ENCODE peak calls at places on chromosome X, in ten cellular contexts. S, L, E, C, F, R, V, H, A and I are unnamed samples.

GRCh38 chrX:11750051-11750450 is 8.0 kb upstream of the MSL3 start:
- DNase-seq in S (no peak), L (no peak), E (no peak), C (no peak), F (no peak), R (no peak), V (no peak), H (no peak), A (no peak), I (no peak)

GRCh38 chrX:109614951-109615350 is 10.0 kb downstream of the KCNE5 start:
- DNase-seq in S (no peak), L (no peak), E (no peak), C (no peak), F (no peak), R (no peak), V (no peak), H (no peak), A (no peak), I (no peak)

GRCh38 chrX:49960061-49960460 is 37.7 kb downstream of the CLCN5 start:
- DNase-seq in S (no peak), L (no peak), E (no peak), C (no peak), F (no peak), R (no peak), V (no peak), H (no peak), A (no peak), I (no peak)

GRCh38 chrX:110066488-110067225 is 63.7 kb downstream of the TMEM164 start:
- DNase-seq in S (no peak), L (no peak), E (no peak), C (no peak), F (no peak), R (no peak), V (no peak), H (no peak), A (no peak), I (no peak)

GRCh38 chrX:44529315-44529714 is 13.3 kb downstream of the FUNDC1 start:
- DNase-seq in S (no peak), L (no peak), E (no peak), C (no peak), F (no peak), R (no peak), V (no peak), H (no peak), A (no peak), I (no peak)

GRCh38 chrX:40177942-40178715 is 80.4 kb upstream of the BCOR start:
- DNase-seq in S (no peak), L (no peak), E (peak), C (no peak), F (no peak), R (no peak), V (no peak), H (no peak), A (no peak), I (no peak)

GRCh38 chrX:103927030-103927429 is 35.4 kb upstream of the TMSB15B start:
- DNase-seq in S (no peak), L (no peak), E (no peak), C (no peak), F (no peak), R (no peak), V (no peak), H (no peak), A (no peak), I (no peak)

GRCh38 chrX:39808471-39808917 is 289.3 kb downstream of the BCOR start:
- DNase-seq in S (no peak), L (peak), E (peak), C (peak), F (no peak), R (no peak), V (no peak), H (no peak), A (no peak), I (no peak)

GRCh38 chrX:119753639-119754257 is 4.6 kb upstream of the SOWAHD start:
- DNase-seq in S (peak), L (peak), E (no peak), C (no peak), F (peak), R (no peak), V (no peak), H (no peak), A (no peak), I (no peak)

GRCh38 chrX:139200346-139200745 is 330.2 kb upstream of the F9 start:
- DNase-seq in S (no peak), L (no peak), E (no peak), C (no peak), F (no peak), R (no peak), V (no peak), H (no peak), A (no peak), I (no peak)

GRCh38 chrX:46770006-46770816 is 11.3 kb upstream of the SLC9A7 start:
- DNase-seq in S (no peak), L (peak), E (no peak), C (no peak), F (no peak), R (no peak), V (no peak), H (no peak), A (no peak), I (no peak)

GRCh38 chrX:139905743-139906142 is 27.1 kb downstream of the ATP11C start:
- DNase-seq in S (no peak), L (no peak), E (no peak), C (no peak), F (no peak), R (no peak), V (no peak), H (no peak), A (no peak), I (no peak)

GRCh38 chrX:16842684-16843083 is 27.5 kb downstream of the RBBP7 start:
- DNase-seq in S (no peak), L (no peak), E (no peak), C (no peak), F (no peak), R (no peak), V (no peak), H (no peak), A (no peak), I (no peak)

GRCh38 chrX:13092455-13092941 is 48.1 kb upstream of the FAM9C start:
- DNase-seq in S (no peak), L (no peak), E (no peak), C (peak), F (no peak), R (no peak), V (no peak), H (peak), A (peak), I (peak)

GRCh38 chrX:133482345-133483041 is 67.2 kb upstream of the GPC4 start:
- DNase-seq in S (no peak), L (peak), E (no peak), C (no peak), F (no peak), R (no peak), V (no peak), H (no peak), A (no peak), I (no peak)

GRCh38 chrX:57155171-57155570 is 18.0 kb upstream of the SPIN2A start:
- DNase-seq in S (no peak), L (no peak), E (no peak), C (no peak), F (no peak), R (no peak), V (no peak), H (no peak), A (no peak), I (no peak)

GRCh38 chrX:107429090-107429489 is 20.4 kb upstream of the FRMPD3 start:
- DNase-seq in S (peak), L (peak), E (no peak), C (no peak), F (peak), R (no peak), V (no peak), H (no peak), A (no peak), I (no peak)

GRCh38 chrX:118510076-118510475 is 14.5 kb downstream of the DOCK11 start:
- DNase-seq in S (no peak), L (no peak), E (no peak), C (no peak), F (no peak), R (no peak), V (no peak), H (no peak), A (no peak), I (peak)

GRCh38 chrX:87397103-87397886 is 120.3 kb upstream of the KLHL4 start:
- DNase-seq in S (no peak), L (peak), E (no peak), C (no peak), F (no peak), R (no peak), V (no peak), H (no peak), A (no peak), I (no peak)

GRCh38 chrX:129779747-129780146 is at the start of gene SASH3:
- DNase-seq in S (no peak), L (no peak), E (peak), C (no peak), F (no peak), R (no peak), V (no peak), H (peak), A (peak), I (peak)

GRCh38 chrX:97315939-97316338 is 432.2 kb downstream of the RPA4 start:
- DNase-seq in S (peak), L (no peak), E (no peak), C (no peak), F (peak), R (no peak), V (no peak), H (no peak), A (no peak), I (no peak)

GRCh38 chrX:24902808-24903207 is 113.0 kb downstream of the ARX start:
- DNase-seq in S (no peak), L (peak), E (no peak), C (no peak), F (no peak), R (no peak), V (no peak), H (no peak), A (no peak), I (no peak)

GRCh38 chrX:11864171-11864570 is 106.1 kb downstream of the MSL3 start:
- DNase-seq in S (no peak), L (no peak), E (no peak), C (no peak), F (no peak), R (no peak), V (no peak), H (no peak), A (no peak), I (no peak)

GRCh38 chrX:12814434-12814833 is 23.2 kb downstream of the PRPS2 start:
- DNase-seq in S (peak), L (peak), E (no peak), C (no peak), F (peak), R (no peak), V (peak), H (no peak), A (peak), I (no peak)

GRCh38 chrX:52139545-52139895 is 45.2 kb upstream of the MAGED4 start:
- DNase-seq in S (no peak), L (no peak), E (no peak), C (no peak), F (no peak), R (no peak), V (no peak), H (no peak), A (no peak), I (no peak)

GRCh38 chrX:16171944-16172343 is 4.7 kb downstream of the MAGEB17 start:
- DNase-seq in S (no peak), L (no peak), E (no peak), C (no peak), F (peak), R (no peak), V (no peak), H (no peak), A (no peak), I (no peak)

GRCh38 chrX:13750204-13750603 is 15.7 kb downstream of the OFD1 start:
- DNase-seq in S (no peak), L (peak), E (no peak), C (no peak), F (no peak), R (no peak), V (peak), H (no peak), A (no peak), I (no peak)

GRCh38 chrX:69014200-69014599 is 151.1 kb downstream of the PJA1 start:
- DNase-seq in S (no peak), L (peak), E (no peak), C (no peak), F (no peak), R (no peak), V (no peak), H (no peak), A (no peak), I (no peak)

GRCh38 chrX:71911023-71911730 is 532 bp downstream of the NHSL2 start:
- DNase-seq in S (peak), L (no peak), E (no peak), C (no peak), F (peak), R (peak), V (peak), H (no peak), A (peak), I (no peak)

GRCh38 chrX:71911731-71912050 is 1.0 kb downstream of the NHSL2 start:
- DNase-seq in S (no peak), L (no peak), E (no peak), C (no peak), F (no peak), R (peak), V (no peak), H (no peak), A (no peak), I (no peak)

GRCh38 chrX:71908387-71908786 is 2.3 kb upstream of the NHSL2 start:
- DNase-seq in S (no peak), L (no peak), E (no peak), C (no peak), F (no peak), R (no peak), V (no peak), H (no peak), A (no peak), I (no peak)

GRCh38 chrX:71910526-71911022 is at the start of gene NHSL2:
- DNase-seq in S (peak), L (peak), E (no peak), C (no peak), F (peak), R (no peak), V (no peak), H (peak), A (no peak), I (no peak)

DNA sequence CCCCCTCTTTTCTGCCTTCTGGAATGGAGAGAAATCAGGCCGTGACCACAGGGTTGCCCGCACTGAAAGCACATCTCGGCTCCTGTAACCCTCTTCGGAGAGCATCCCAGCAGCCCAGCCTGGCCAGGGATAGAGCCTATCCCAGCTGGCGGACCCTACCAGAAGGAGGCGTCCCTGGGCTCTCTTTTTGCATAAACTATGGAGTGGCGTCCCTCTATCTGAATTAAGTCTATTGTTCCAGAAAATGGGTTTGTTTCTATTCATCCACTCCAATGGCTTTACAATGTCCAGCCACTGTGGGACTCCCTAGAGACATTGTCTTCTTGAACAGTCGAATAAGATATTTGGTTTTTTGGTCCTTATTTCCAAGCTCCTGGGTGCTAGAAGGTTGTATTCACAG is 689 bp upstream of the NHSL2 start:
- DNase-seq in S (peak), L (peak), E (no peak), C (no peak), F (peak), R (no peak), V (no peak), H (peak), A (no peak), I (no peak)
- TF ChIP-seq CTCF in S (no peak), L (peak), E (peak), C (no peak), F (peak), R (no peak), V (peak), H (no peak), A (no peak), I (no peak)

GRCh38 chrX:150536455-150537116 is 31.8 kb upstream of the MTM1 start:
- DNase-seq in S (no peak), L (peak), E (no peak), C (no peak), F (no peak), R (no peak), V (peak), H (no peak), A (no peak), I (no peak)
- TF ChIP-seq CTCF in S (no peak), L (peak), E (no peak), C (no peak), F (peak), R (no peak), V (no peak), H (no peak), A (peak), I (no peak)

DNA sequence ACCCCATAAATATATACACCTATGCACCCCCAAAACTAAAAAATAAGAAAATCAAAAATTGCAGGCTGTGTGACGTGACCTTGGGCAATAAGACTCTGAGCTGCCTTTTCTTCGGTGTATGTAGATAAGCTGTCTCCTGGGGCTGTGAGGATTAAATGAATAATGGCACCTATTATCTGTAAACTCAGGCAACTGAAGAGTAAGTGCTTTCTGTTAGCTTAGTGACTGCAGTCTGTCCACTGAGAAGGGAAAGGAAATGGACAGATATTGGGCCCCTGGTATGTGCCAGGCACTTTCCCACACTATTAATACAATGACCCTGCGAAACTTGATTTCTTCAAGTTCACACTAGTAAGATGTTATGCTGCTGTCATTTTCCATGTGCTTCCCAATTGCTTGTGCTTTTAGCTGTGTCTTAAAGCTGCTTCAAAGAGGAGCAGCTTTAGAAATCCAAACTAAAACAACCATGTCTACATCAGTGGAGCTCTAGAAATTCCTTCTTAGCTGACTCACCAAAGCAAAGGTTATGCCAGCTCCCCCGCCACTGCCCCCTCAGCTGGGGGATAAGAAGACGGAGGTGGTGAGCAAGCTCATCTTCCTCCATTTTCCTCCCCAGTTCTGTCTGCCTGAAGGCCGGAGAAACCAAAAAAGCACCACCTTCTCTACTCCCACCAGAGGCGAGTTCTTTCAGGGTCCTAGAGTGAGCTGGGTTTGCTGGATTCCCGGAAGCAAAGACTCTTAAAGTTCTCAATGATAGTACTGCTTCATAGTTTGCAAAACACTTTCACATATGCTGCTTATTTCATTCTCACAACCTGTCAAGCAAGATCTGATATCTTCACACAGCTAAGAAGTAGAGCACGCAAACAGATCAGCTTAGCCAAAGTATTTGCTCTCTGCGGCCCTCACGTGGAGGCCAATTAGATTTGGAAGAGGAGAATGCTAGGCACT is 8.8 kb upstream of the DGAT2L6 start:
- DNase-seq in S (peak), L (peak), E (no peak), C (no peak), F (peak), R (peak), V (peak), H (no peak), A (no peak), I (no peak)
- TF ChIP-seq CTCF in S (no peak), L (no peak), E (no peak), C (no peak), F (no peak), R (no peak), V (no peak), H (no peak), A (no peak), I (no peak)

GRCh38 chrX:19544693-19545305 is 29.5 kb upstream of the MAP3K15 start:
- DNase-seq in S (peak), L (peak), E (no peak), C (no peak), F (no peak), R (no peak), V (peak), H (no peak), A (no peak), I (peak)
- TF ChIP-seq CTCF in S (peak), L (peak), E (peak), C (no peak), F (peak), R (peak), V (peak), H (peak), A (peak), I (no peak)

GRCh38 chrX:55451626-55451989 is 319 bp upstream of the MAGEH1 start:
- DNase-seq in S (no peak), L (no peak), E (no peak), C (no peak), F (no peak), R (no peak), V (peak), H (no peak), A (no peak), I (no peak)

GRCh38 chrX:55451990-55452824 is at the start of gene MAGEH1:
- DNase-seq in S (peak), L (peak), E (peak), C (peak), F (peak), R (peak), V (peak), H (peak), A (peak), I (peak)

GRCh38 chrX:55451125-55451524 is 802 bp upstream of the MAGEH1 start:
- DNase-seq in S (no peak), L (peak), E (no peak), C (no peak), F (no peak), R (no peak), V (no peak), H (no peak), A (no peak), I (no peak)

GRCh38 chrX:55452825-55453124 is 848 bp downstream of the MAGEH1 start:
- DNase-seq in S (no peak), L (no peak), E (no peak), C (no peak), F (no peak), R (no peak), V (no peak), H (no peak), A (peak), I (no peak)

GRCh38 chrX:55450259-55450658 is 1.7 kb upstream of the MAGEH1 start:
- DNase-seq in S (no peak), L (peak), E (no peak), C (no peak), F (no peak), R (no peak), V (no peak), H (no peak), A (no peak), I (no peak)
- TF ChIP-seq CTCF in S (no peak), L (peak), E (peak), C (no peak), F (peak), R (no peak), V (no peak), H (no peak), A (no peak), I (no peak)

DNA sequence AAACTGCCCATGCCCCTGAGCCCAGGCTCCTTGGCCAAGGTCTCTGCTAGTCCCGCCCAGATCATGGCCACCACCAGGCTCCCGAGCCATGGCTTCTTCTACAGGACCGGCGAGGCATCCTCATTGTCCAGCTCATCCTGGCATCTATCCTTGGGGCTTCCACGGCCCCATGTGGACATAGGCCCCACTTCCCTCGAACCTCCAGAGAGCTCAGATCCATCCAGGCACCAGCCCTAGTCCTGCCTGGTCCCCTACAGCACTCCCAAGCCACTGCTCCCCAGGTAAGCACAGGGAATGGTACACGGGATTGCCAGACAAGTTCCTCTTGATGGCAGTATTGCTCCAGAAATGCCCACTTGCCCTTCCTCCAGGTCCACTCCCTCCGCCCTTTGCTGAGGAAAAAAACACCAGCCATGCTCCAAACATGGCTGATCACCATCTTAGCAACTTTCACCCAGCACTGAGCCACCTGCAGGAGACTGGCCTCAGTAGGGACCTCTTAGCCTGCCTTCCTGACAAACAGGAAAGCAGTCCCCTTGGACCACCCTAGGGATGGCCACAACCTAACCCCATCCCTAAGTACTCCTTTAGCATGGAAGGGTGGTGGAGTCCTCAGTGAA is 272.1 kb upstream of the AGTR2 start:
- DNase-seq in S (peak), L (no peak), E (no peak), C (peak), F (peak), R (no peak), V (no peak), H (peak), A (no peak), I (no peak)
- TF ChIP-seq CTCF in S (no peak), L (no peak), E (no peak), C (no peak), F (peak), R (no peak), V (no peak), H (no peak), A (peak), I (no peak)